ENCODE peak calls at places on chromosomes 3 and 15, in eight cellular contexts. U, Q, C, I, E, Z, T and D are unnamed samples.
A peak's percentile ranks its signal among the peaks of the same experiment; 100 is the strongest.

GRCh38 chr3:127217594-127218456 is 24.9 kb downstream of the PRR23E start:
- DNase-seq in I (no peak), U (no peak), Q (no peak), T (no peak), E (no peak), C (no peak), Z (no peak), D (no peak)

GRCh38 chr3:128307029-128307633 is 153.8 kb downstream of the EEFSEC start:
- DNase-seq in Q (no peak), Z (no peak), I (no peak), E (no peak), U (no peak), C (peak; percentile 3), T (no peak), D (peak; percentile 14)

GRCh38 chr15:38257676-38258075 is 5.0 kb downstream of the SPRED1 start:
- DNase-seq in Q (no peak), C (no peak), T (no peak), E (no peak), U (no peak), Z (no peak), I (no peak), D (no peak)

GRCh38 chr3:102059145-102059943 is 210.0 kb downstream of the NFKBIZ start:
- DNase-seq in U (peak; percentile 75), C (no peak), Q (no peak), I (no peak), T (no peak), E (no peak), Z (no peak), D (no peak)

GRCh38 chr15:66659384-66659783 is 42.7 kb upstream of the SMAD6 start:
- DNase-seq in I (no peak), U (no peak), T (no peak), C (no peak), Q (no peak), Z (no peak), E (no peak), D (no peak)

GRCh38 chr3:71052725-71053124 is 530.8 kb downstream of the FOXP1 start:
- DNase-seq in U (no peak), T (no peak), Q (no peak), Z (no peak), E (no peak), C (no peak), I (no peak), D (no peak)

GRCh38 chr3:43259626-43260025 is 26.7 kb upstream of the SNRK start:
- DNase-seq in E (no peak), I (no peak), U (no peak), Z (no peak), C (no peak), T (no peak), Q (no peak), D (no peak)

GRCh38 chr3:194740859-194741486 is 55.3 kb downstream of the FAM43A start:
- DNase-seq in T (no peak), Q (no peak), C (no peak), Z (no peak), I (peak; percentile 44), E (no peak), U (peak; percentile 28), D (no peak)

GRCh38 chr3:47010050-47010712 is 30.7 kb downstream of the NBEAL2 start:
- DNase-seq in Q (no peak), Z (no peak), T (no peak), E (no peak), U (peak; percentile 53), I (no peak), C (no peak), D (no peak)

GRCh38 chr3:36740822-36741221 is 23.5 kb downstream of the DCLK3 start:
- DNase-seq in E (no peak), I (no peak), U (no peak), Q (no peak), T (no peak), Z (no peak), C (no peak), D (no peak)

GRCh38 chr3:97131476-97131875 is 317.1 kb downstream of the EPHA6 start:
- DNase-seq in Z (no peak), I (no peak), E (no peak), U (no peak), Q (no peak), T (no peak), C (no peak), D (no peak)

GRCh38 chr3:52842424-52842823 is 7.6 kb upstream of the MUSTN1 start:
- DNase-seq in I (no peak), Q (no peak), Z (no peak), U (no peak), T (no peak), E (no peak), C (no peak), D (no peak)

GRCh38 chr3:52841981-52842340 is 7.1 kb upstream of the MUSTN1 start:
- DNase-seq in C (no peak), I (no peak), E (no peak), Z (no peak), U (no peak), Q (no peak), T (no peak), D (no peak)

GRCh38 chr3:52843881-52844280 is 9.1 kb upstream of the MUSTN1 start:
- DNase-seq in Q (no peak), T (no peak), Z (no peak), C (no peak), U (no peak), I (no peak), E (no peak), D (no peak)

GRCh38 chr3:52844290-52844985 is 9.6 kb upstream of the MUSTN1 start:
- DNase-seq in U (no peak), E (no peak), C (no peak), I (no peak), Q (no peak), Z (no peak), T (no peak), D (no peak)

GRCh38 chr3:52843116-52843865 is 8.5 kb upstream of the MUSTN1 start:
- DNase-seq in I (no peak), C (no peak), T (no peak), U (no peak), E (peak; percentile 31), Q (no peak), Z (no peak), D (no peak)
- TF ChIP-seq POLR2A in I (no peak), C (no peak), T (no peak), U (no peak), E (no peak), Q (no peak), Z (no peak), D (no peak)

GRCh38 chr3:59733041-59733809 is 683.4 kb upstream of the CFAP20DC start:
- DNase-seq in Q (no peak), T (no peak), I (no peak), C (no peak), E (no peak), U (no peak), Z (no peak), D (no peak)

GRCh38 chr3:59728509-59728908 is 678.7 kb upstream of the CFAP20DC start:
- DNase-seq in Z (no peak), C (no peak), E (no peak), T (no peak), I (no peak), Q (no peak), U (no peak), D (no peak)

GRCh38 chr3:59730608-59731007 is 680.8 kb upstream of the CFAP20DC start:
- DNase-seq in C (no peak), T (no peak), Z (no peak), E (no peak), I (no peak), Q (no peak), U (no peak), D (no peak)

GRCh38 chr3:59734061-59734460 is 684.2 kb upstream of the CFAP20DC start:
- DNase-seq in I (no peak), Q (no peak), T (no peak), Z (no peak), E (no peak), U (no peak), C (no peak), D (no peak)

DNA sequence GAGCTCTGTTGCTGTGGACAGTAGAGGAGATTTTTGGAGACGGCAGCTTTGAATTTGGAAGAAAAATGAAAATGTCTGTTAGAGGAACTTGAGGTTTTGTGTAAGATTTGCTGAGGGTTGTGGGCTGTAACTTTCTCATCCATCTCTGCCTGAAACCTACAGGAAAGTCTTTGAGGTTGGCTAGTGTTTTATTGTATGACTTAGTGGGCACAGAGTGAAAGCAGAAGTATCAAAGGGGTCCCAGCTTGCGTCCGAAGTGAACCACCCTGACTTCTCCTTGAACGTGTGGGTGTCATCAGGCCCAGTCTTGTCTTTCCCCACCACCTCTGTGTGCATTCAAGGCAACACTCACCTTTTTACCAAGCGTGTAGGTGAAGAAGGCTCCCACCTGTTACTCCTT is 682.1 kb upstream of the CFAP20DC start:
- DNase-seq in U (no peak), C (no peak), I (no peak), T (no peak), Z (no peak), E (no peak), Q (no peak), D (peak; percentile 2)
- TF ChIP-seq POLR2A in U (no peak), C (no peak), I (no peak), T (no peak), Z (no peak), E (no peak), Q (no peak), D (no peak)

DNA sequence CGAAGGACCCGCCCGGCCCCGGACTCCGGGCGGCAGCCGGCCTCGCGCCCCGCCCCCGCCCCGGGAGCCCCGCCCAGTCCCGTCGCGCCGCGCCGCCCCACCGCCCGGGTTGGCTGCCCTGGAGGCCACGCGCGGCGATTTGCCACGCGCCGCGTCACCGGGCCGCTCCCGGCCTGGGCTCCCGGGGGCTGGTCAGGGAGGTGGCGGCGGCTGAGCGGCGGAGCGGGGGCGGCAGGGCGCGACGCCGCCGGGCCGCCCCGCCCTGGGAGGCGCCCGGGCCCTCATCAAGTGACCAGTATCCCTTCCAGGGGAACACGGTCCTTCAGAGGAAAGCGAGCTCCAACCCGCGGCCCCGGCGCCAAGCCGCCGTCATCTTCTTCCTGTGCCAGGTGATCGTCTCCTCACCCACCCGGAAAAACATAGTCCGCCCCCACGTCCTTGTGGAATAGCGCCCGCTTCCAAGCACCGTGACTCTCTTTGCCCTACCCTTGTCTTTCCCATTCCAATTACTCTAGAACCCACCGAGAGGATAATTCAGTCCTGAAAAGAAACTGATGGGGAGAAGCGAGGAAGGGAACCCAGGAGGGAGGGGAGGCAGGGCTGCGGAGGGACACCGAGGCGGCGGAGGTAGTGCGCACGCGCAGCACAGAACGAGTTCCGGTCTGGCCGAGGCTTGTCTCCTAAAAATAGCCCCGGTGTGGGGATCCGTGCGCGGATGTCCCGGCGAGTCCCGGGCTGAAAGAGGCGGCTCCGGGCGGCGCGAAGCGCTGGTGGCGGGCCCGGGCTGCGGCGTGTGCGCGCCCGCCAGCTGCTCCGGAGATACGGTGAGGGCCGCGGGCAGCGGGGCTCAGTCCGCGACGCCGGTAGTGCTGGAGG is at the start of gene MEF2A:
- DNase-seq in T (peak; percentile 55), Z (peak; percentile 95), I (peak; percentile 97), E (peak; percentile 89), C (peak; percentile 90), Q (peak; percentile 96), U (peak; percentile 97), D (peak; percentile 96)
- TF ChIP-seq POLR2A in T (no peak), Z (no peak), I (peak; percentile 67), E (peak; percentile 83), C (peak; percentile 86), Q (peak; percentile 87), U (peak; percentile 88), D (peak; percentile 94)

DNA sequence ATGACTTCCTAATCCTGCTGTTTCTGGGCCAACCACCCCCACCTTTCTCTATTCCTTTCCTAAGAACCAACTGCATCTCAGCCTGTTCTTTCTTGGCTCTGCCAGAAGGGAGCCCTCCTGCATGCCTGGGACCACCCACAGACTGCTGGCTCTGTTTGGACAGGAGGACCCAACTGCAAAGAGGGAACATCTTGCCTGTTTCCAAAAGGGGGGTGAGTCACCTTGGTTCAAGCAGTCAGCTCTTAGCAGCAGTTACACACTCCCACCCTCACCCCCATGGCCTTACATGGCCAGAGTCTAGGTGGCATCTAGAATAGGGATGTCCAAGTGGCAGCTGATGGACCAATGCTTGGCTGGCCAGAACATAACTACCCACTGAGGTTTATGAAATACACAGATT is 116.1 kb upstream of the PRICKLE2 start:
- DNase-seq in U (no peak), I (no peak), E (no peak), Z (peak; percentile 33), T (no peak), C (no peak), Q (no peak), D (no peak)
- TF ChIP-seq POLR2A in U (no peak), I (no peak), E (no peak), Z (no peak), T (no peak), C (no peak), Q (no peak), D (no peak)